ENCODE peak calls at places on chromosome 13, in seven cellular contexts. D is CD8-positive, alpha-beta T cell; U is C1 segment of cervical spinal cord; S is HEK293T; I is HS-5; F is iris pigment epithelial cell; G is choroid plexus epithelial cell. Y is an unnamed sample.
A peak's percentile ranks its signal among the peaks of the same experiment; 100 is the strongest.

GRCh38 chr13:38879278-38879677 is 111.4 kb downstream of the STOML3 start:
- DNase-seq in S (no peak), I (no peak), U (no peak), G (peak; percentile 43), F (peak; percentile 5), D (no peak), Y (no peak)

GRCh38 chr13:42497798-42498197 is 76.2 kb upstream of the TNFSF11 start:
- DNase-seq in F (peak; percentile 96), S (no peak), I (peak; percentile 9), D (no peak), G (peak; percentile 91), U (no peak), Y (no peak)

GRCh38 chr13:32737111-32737571 is 150.9 kb downstream of the PDS5B start:
- DNase-seq in U (no peak), I (no peak), G (peak; percentile 31), F (peak; percentile 32), S (no peak), D (no peak), Y (peak; percentile 23)

GRCh38 chr13:79724348-79725103 is 243.6 kb downstream of the NDFIP2 start:
- DNase-seq in I (no peak), S (no peak), G (no peak), F (peak; percentile 22), U (no peak), D (no peak), Y (no peak)

GRCh38 chr13:99572921-99573320 is 71.6 kb downstream of the TM9SF2 start:
- DNase-seq in S (no peak), F (no peak), G (no peak), U (no peak), D (no peak), I (no peak), Y (no peak)

GRCh38 chr13:56528040-56528760 is 612.5 kb upstream of the PRR20A start:
- DNase-seq in D (no peak), U (no peak), F (no peak), G (no peak), I (no peak), S (no peak), Y (no peak)

GRCh38 chr13:41273806-41274441 is 10.5 kb upstream of the MTRF1 start:
- DNase-seq in G (no peak), I (no peak), D (no peak), S (no peak), F (no peak), U (no peak), Y (no peak)

GRCh38 chr13:86601351-86601750 is 802.1 kb upstream of the SLITRK6 start:
- DNase-seq in G (peak; percentile 37), I (no peak), F (no peak), S (no peak), D (no peak), U (no peak), Y (peak; percentile 25)

GRCh38 chr13:30504081-30504480 is 38.3 kb upstream of the HMGB1 start:
- DNase-seq in F (peak; percentile 63), G (peak; percentile 48), I (peak; percentile 4), U (no peak), D (no peak), S (no peak), Y (no peak)